ENCODE peak calls at places on chromosomes 5 and 9, in seven cellular contexts. M, N, U, P, L, S and A are unnamed samples.

GRCh38 chr9:78985084-78985738 is 586.6 kb upstream of the TLE4 start:
- DNase-seq in M (no peak), N (no peak), U (no peak), P (no peak), L (no peak), S (peak), A (peak)

GRCh38 chr9:120402741-120403542 is 177.0 kb downstream of the CDK5RAP2 start:
- DNase-seq in M (peak), N (peak), U (no peak), P (no peak), L (no peak), S (peak), A (peak)

GRCh38 chr9:121947683-121948300 is 145.3 kb downstream of the TTLL11 start:
- DNase-seq in M (no peak), N (peak), U (no peak), P (no peak), L (no peak), S (no peak), A (no peak)

GRCh38 chr9:1701113-1701512 is 314.0 kb upstream of the SMARCA2 start:
- DNase-seq in M (no peak), N (no peak), U (no peak), P (no peak), L (no peak), S (no peak), A (no peak)

GRCh38 chr5:4720831-4721230 is 419.3 kb upstream of the ADAMTS16 start:
- DNase-seq in M (no peak), N (no peak), U (no peak), P (no peak), L (no peak), S (no peak), A (no peak)

GRCh38 chr9:14895806-14896205 is 14.4 kb downstream of the FREM1 start:
- DNase-seq in M (peak), N (no peak), U (no peak), P (no peak), L (no peak), S (no peak), A (peak)

GRCh38 chr9:93930070-93930469 is 25.1 kb downstream of the BARX1 start:
- DNase-seq in M (no peak), N (no peak), U (no peak), P (no peak), L (no peak), S (no peak), A (no peak)

GRCh38 chr9:92668746-92669526 is 995 bp downstream of the IPPK start:
- DNase-seq in M (peak), N (peak), U (peak), P (peak), L (peak), S (no peak), A (peak)

GRCh38 chr5:126348855-126349635 is 74.2 kb upstream of the GRAMD2B start:
- DNase-seq in M (no peak), N (peak), U (no peak), P (no peak), L (no peak), S (no peak), A (no peak)

GRCh38 chr9:73155389-73155788 is 3.7 kb downstream of the ANXA1 start:
- DNase-seq in M (no peak), N (peak), U (no peak), P (no peak), L (no peak), S (no peak), A (no peak)

GRCh38 chr5:28077291-28078240 is 1039.2 kb upstream of the CDH9 start:
- DNase-seq in M (no peak), N (no peak), U (no peak), P (no peak), L (no peak), S (no peak), A (no peak)

GRCh38 chr9:129640086-129640870 is 1.7 kb downstream of the ASB6 start:
- DNase-seq in M (peak), N (peak), U (no peak), P (no peak), L (no peak), S (no peak), A (no peak)

GRCh38 chr9:97510797-97511761 is 9.6 kb downstream of the TMOD1 start:
- DNase-seq in M (peak), N (no peak), U (peak), P (no peak), L (no peak), S (peak), A (no peak)

GRCh38 chr9:98488578-98489312 is 220.0 kb downstream of the GABBR2 start:
- DNase-seq in M (peak), N (no peak), U (no peak), P (no peak), L (no peak), S (peak), A (peak)

GRCh38 chr5:95018511-95018910 is 266.4 kb downstream of the MCTP1 start:
- DNase-seq in M (no peak), N (no peak), U (no peak), P (no peak), L (no peak), S (no peak), A (no peak)

GRCh38 chr5:150153957-150154617 is 1.6 kb downstream of the PDGFRB start:
- DNase-seq in M (peak), N (peak), U (no peak), P (no peak), L (no peak), S (no peak), A (no peak)

GRCh38 chr5:142900926-142901325 is 130.7 kb downstream of the ARHGAP26 start:
- DNase-seq in M (peak), N (no peak), U (no peak), P (no peak), L (no peak), S (peak), A (peak)

GRCh38 chr5:129749101-129749500 is 1.2 kb downstream of the MINAR2 start:
- DNase-seq in M (no peak), N (no peak), U (no peak), P (no peak), L (no peak), S (no peak), A (no peak)

GRCh38 chr9:110173322-110173642 is 34.7 kb downstream of the C9orf152 start:
- DNase-seq in M (no peak), N (no peak), U (no peak), P (no peak), L (no peak), S (no peak), A (no peak)

GRCh38 chr5:151413800-151414199 is 33.6 kb upstream of the SLC36A1 start:
- DNase-seq in M (no peak), N (no peak), U (no peak), P (no peak), L (no peak), S (no peak), A (no peak)

GRCh38 chr5:149799119-149799623 is 69.1 kb downstream of the PPARGC1B start:
- DNase-seq in M (peak), N (peak), U (peak), P (no peak), L (peak), S (peak), A (peak)

GRCh38 chr5:125196479-125197183 is 450.2 kb upstream of the ZNF608 start:
- DNase-seq in M (peak), N (no peak), U (no peak), P (no peak), L (peak), S (no peak), A (no peak)

GRCh38 chr9:124385623-124386022 is 29.6 kb downstream of the PSMB7 start:
- DNase-seq in M (no peak), N (no peak), U (no peak), P (no peak), L (no peak), S (no peak), A (no peak)

GRCh38 chr5:154647760-154648143 is 107.4 kb upstream of the LARP1 start:
- DNase-seq in M (no peak), N (no peak), U (no peak), P (no peak), L (no peak), S (no peak), A (no peak)

GRCh38 chr9:77839459-77840140 is 191.5 kb upstream of the GNA14 start:
- DNase-seq in M (peak), N (peak), U (no peak), P (no peak), L (no peak), S (no peak), A (peak)

GRCh38 chr9:13568446-13568845 is 289.0 kb upstream of the MPDZ start:
- DNase-seq in M (no peak), N (no peak), U (peak), P (no peak), L (peak), S (no peak), A (no peak)
- H3K4me3 ChIP-seq in M (peak), N (no peak), U (peak), P (no peak), L (peak), S (no peak), A (peak)

GRCh38 chr5:1883925-1884637 is 1.4 kb upstream of the IRX4 start:
- DNase-seq in M (no peak), N (no peak), U (peak), P (no peak), L (no peak), S (no peak), A (no peak)
- H3K4me3 ChIP-seq in M (no peak), N (no peak), U (peak), P (no peak), L (peak), S (no peak), A (no peak)

GRCh38 chr5:170597109-170597741 is 93.4 kb downstream of the KCNIP1 start:
- DNase-seq in M (peak), N (peak), U (peak), P (no peak), L (no peak), S (no peak), A (peak)
- H3K4me3 ChIP-seq in M (peak), N (no peak), U (no peak), P (no peak), L (no peak), S (no peak), A (peak)

GRCh38 chr9:128372784-128373183 is 1.6 kb downstream of the URM1 start:
- DNase-seq in M (peak), N (no peak), U (no peak), P (no peak), L (no peak), S (peak), A (no peak)

GRCh38 chr9:128372188-128372641 is 1.0 kb downstream of the URM1 start:
- DNase-seq in M (no peak), N (no peak), U (no peak), P (no peak), L (no peak), S (no peak), A (no peak)

GRCh38 chr9:128370367-128370751 is 815 bp upstream of the URM1 start:
- DNase-seq in M (no peak), N (no peak), U (no peak), P (no peak), L (no peak), S (no peak), A (no peak)

GRCh38 chr9:128371622-128372117 is 496 bp downstream of the URM1 start:
- DNase-seq in M (no peak), N (no peak), U (no peak), P (no peak), L (no peak), S (no peak), A (no peak)

GRCh38 chr9:128370752-128371621 is at the start of gene URM1:
- DNase-seq in M (peak), N (peak), U (peak), P (peak), L (peak), S (peak), A (peak)
- H3K4me3 ChIP-seq in M (peak), N (peak), U (peak), P (peak), L (peak), S (peak), A (peak)

DNA sequence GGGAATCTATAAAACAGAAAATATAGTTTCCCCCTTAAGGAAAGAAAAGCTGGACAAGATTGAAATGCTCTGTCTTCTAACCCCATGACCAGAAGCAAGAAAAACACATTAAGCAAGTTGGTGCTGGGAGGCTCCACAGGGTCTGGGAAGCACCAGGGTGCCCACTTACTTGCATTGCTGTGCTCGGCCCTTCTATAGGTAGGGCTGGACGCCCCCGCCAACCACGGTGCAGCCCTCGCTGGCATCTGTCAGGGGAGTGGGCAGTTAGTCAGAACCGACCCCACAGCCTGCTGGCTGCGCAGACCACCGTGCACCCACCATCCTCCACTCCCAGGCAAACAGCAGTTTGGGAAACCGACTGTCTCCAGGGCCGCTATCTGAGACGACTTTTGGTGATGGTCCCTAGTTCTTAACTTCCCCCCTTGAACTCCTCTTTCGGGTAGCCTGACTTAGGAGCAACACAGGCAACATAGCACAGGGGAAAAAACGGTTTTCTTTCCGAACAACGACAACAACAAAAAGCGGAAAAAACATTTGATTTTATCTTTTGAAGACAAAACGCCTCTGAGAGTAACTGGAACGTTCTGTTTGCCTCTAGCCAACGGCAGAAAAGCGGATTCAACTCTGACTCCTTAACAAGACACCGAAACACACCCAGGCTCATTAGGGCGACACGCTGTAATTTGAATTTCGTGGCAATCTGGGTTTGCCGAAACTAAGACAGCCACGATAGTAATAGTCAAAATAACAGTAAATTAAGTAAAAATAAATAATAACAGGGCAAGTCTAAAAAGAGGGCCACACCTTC is 3.9 kb downstream of the IRX2 start:
- DNase-seq in M (no peak), N (no peak), U (no peak), P (no peak), L (no peak), S (no peak), A (no peak)
- H3K4me3 ChIP-seq in M (no peak), N (no peak), U (no peak), P (no peak), L (no peak), S (no peak), A (peak)

GRCh38 chr5:88144219-88145040 is 124.2 kb downstream of the TMEM161B start:
- DNase-seq in M (no peak), N (no peak), U (peak), P (no peak), L (no peak), S (no peak), A (no peak)
- H3K4me3 ChIP-seq in M (no peak), N (no peak), U (peak), P (no peak), L (peak), S (no peak), A (peak)

GRCh38 chr9:136901516-136902258 is 15.4 kb downstream of the TRAF2 start:
- DNase-seq in M (no peak), N (no peak), U (peak), P (peak), L (peak), S (no peak), A (no peak)
- H3K4me3 ChIP-seq in M (no peak), N (no peak), U (peak), P (peak), L (peak), S (no peak), A (no peak)